ENCODE peak calls at places on chromosome 13, in eight cellular contexts. F is lower leg skin, E is left ventricle myocardium inferior, W is AG04450, I is endodermal cell, C is astrocyte of the cerebellum, X is kidney epithelial cell, V is hepatocyte. Y is an unnamed sample.

GRCh38 chr13:33775339-33776108 is 42.4 kb upstream of the RFC3 start:
- DNase-seq in I (no peak), C (no peak), E (no peak), F (no peak), V (no peak), X (no peak), W (no peak), Y (no peak)

GRCh38 chr13:108597943-108598342 is 31.5 kb upstream of the MYO16 start:
- DNase-seq in I (no peak), E (no peak), C (no peak), F (no peak), X (no peak), W (no peak), V (no peak), Y (no peak)

GRCh38 chr13:109773276-109773675 is 13.1 kb downstream of the IRS2 start:
- DNase-seq in W (no peak), V (no peak), X (no peak), F (no peak), E (no peak), I (no peak), C (no peak), Y (no peak)

GRCh38 chr13:102369303-102369702 is 32.5 kb downstream of the FGF14 start:
- DNase-seq in W (no peak), E (no peak), I (no peak), V (no peak), F (no peak), C (no peak), X (no peak), Y (no peak)

GRCh38 chr13:64130600-64130999 is 2715.0 kb upstream of the PCDH20 start:
- DNase-seq in I (peak; percentile 43), X (no peak), V (no peak), C (no peak), F (peak; percentile 72), E (peak; percentile 7), W (no peak), Y (no peak)

GRCh38 chr13:45949161-45949560 is 97.6 kb upstream of the SIAH3 start:
- DNase-seq in V (no peak), F (no peak), W (no peak), I (no peak), E (no peak), X (no peak), C (peak; percentile 71), Y (no peak)

GRCh38 chr13:101570410-101570809 is 117.9 kb downstream of the ITGBL1 start:
- DNase-seq in V (no peak), F (no peak), I (no peak), W (no peak), E (no peak), C (no peak), X (no peak), Y (no peak)

GRCh38 chr13:54945978-54946377 is 1917.4 kb downstream of the OLFM4 start:
- DNase-seq in F (no peak), V (no peak), E (no peak), X (no peak), C (no peak), I (no peak), W (no peak), Y (no peak)

GRCh38 chr13:80132741-80133601 is 208.0 kb downstream of the SPRY2 start:
- DNase-seq in E (peak; percentile 47), I (peak; percentile 61), C (no peak), V (peak; percentile 83), X (no peak), F (peak; percentile 85), W (no peak), Y (peak; percentile 83)

GRCh38 chr13:25494708-25495411 is 123.1 kb downstream of the ATP8A2 start:
- DNase-seq in F (no peak), I (no peak), V (no peak), E (no peak), X (no peak), C (no peak), W (no peak), Y (no peak)

GRCh38 chr13:109654341-109655205 is 131.8 kb downstream of the IRS2 start:
- DNase-seq in X (no peak), C (no peak), F (no peak), E (no peak), V (no peak), W (no peak), I (no peak), Y (no peak)

GRCh38 chr13:36666482-36667264 is 7.1 kb upstream of the SERTM1 start:
- DNase-seq in I (no peak), W (no peak), E (no peak), F (no peak), V (peak; percentile 16), X (no peak), C (no peak), Y (no peak)

GRCh38 chr13:30711837-30712236 is 23.5 kb upstream of the ALOX5AP start:
- DNase-seq in X (no peak), I (peak; percentile 8), E (no peak), C (no peak), F (no peak), V (no peak), W (no peak), Y (no peak)

GRCh38 chr13:35198821-35199220 is 256.8 kb downstream of the NBEA start:
- DNase-seq in F (no peak), C (no peak), E (no peak), X (no peak), V (no peak), W (no peak), I (no peak), Y (no peak)

GRCh38 chr13:113742445-113743120 is 16.4 kb upstream of the TMEM255B start:
- DNase-seq in W (no peak), X (peak; percentile 21), F (no peak), V (no peak), E (no peak), C (no peak), I (no peak), Y (peak; percentile 35)

GRCh38 chr13:81779896-81780295 is 1439.0 kb upstream of the SPRY2 start:
- DNase-seq in V (no peak), W (no peak), I (no peak), F (no peak), E (no peak), C (peak; percentile 59), X (no peak), Y (no peak)

GRCh38 chr13:91323349-91323748 is 24.1 kb upstream of the MIR17HG start:
- DNase-seq in V (no peak), W (no peak), F (no peak), X (no peak), C (no peak), E (no peak), I (no peak), Y (no peak)

GRCh38 chr13:20945952-20946383 is 43.4 kb upstream of the XPO4 start:
- DNase-seq in C (no peak), F (no peak), E (peak; percentile 18), X (no peak), W (no peak), V (no peak), I (peak; percentile 67), Y (no peak)

GRCh38 chr13:106095919-106096318 is 439.5 kb downstream of the EFNB2 start:
- DNase-seq in E (no peak), X (no peak), W (no peak), V (peak; percentile 19), F (no peak), C (no peak), I (no peak), Y (no peak)
- TF ChIP-seq CTCF in E (no peak), X (no peak), W (no peak), V (no peak), F (no peak), C (no peak), I (no peak), Y (no peak)

DNA sequence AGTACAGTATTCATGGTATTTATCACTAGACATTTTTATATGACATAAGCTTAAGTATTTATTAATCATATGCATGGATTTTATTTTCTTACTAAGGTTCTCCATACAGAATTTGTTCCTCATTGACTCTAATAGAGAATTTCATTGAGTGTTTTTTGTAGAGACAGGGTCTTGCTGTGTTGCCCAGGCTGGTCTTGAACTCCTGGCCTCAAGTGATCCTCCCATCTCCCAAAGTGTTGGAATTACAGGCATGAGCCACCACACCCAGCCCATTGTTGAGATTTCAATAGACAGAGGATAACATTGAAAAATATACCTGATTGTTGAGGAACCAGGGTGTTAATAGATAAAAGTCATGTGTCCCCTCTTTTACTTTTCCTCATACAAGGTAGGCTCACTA is 26.1 kb downstream of the IPO5 start:
- DNase-seq in F (no peak), C (no peak), E (no peak), X (no peak), I (no peak), W (no peak), V (no peak), Y (no peak)
- H3K4me3 ChIP-seq in F (no peak overlapping the region), C (no peak overlapping the region), E (no peak overlapping the region), X (no peak overlapping the region), I (no peak overlapping the region), W (no peak overlapping the region), V (no peak overlapping the region), Y (no peak overlapping the region)

DNA sequence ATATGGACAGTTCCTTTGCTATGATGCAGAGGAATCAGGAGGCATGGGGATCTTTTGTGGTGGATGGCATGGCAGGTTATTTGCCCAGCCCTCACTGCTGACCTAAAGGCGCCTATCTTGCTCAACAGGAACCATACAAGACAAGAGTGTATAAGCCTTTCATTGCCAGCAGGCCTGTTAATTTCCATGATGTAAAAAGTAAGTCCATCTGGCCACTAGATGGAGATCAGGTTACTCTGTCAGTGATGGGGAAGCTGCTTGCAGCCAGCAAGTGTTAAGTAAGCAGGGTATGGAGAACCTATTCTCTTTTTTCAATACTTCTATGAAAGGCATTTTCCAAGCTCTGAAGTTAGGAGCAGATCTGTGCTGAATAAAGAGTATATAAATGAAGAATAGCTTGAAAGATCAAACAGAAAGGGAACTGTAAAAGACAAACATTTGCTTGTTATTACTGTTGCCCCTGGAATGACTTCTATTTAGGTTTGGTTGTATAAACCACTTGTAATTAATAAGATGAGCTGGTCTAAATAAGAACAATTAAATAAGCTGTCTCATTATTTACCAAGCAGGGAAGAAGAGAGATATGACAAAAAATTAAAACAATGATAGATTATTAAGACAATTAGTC is 210.9 kb downstream of the RGCC start:
- DNase-seq in E (no peak), C (peak; percentile 93), I (peak; percentile 72), V (peak; percentile 88), W (peak; percentile 85), F (peak; percentile 82), X (peak; percentile 75), Y (no peak)
- TF ChIP-seq CTCF in E (peak; percentile 85), C (peak; percentile 78), I (peak; percentile 89), V (peak; percentile 88), W (peak; percentile 85), F (no peak), X (peak; percentile 79), Y (peak; percentile 85)

DNA sequence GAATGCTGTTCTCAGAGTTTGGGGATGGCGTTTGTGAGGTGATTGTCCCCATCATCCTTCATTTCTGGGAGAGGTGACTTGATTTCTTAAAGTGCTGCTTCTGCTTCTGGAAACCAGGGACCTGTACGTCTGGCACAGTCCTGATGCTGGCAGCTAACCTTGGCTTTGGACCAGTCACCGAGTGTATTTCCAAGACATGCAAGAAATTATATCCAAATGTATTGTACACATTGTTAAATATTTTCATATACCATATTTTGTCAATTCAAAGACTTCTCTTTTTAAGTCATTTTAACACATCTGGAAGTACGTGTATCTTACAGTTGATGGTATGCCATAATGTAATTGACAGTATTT is 97.4 kb downstream of the ARHGEF7 start:
- DNase-seq in F (no peak), C (no peak), V (no peak), X (no peak), W (no peak), I (no peak), E (no peak), Y (no peak)
- H3K4me3 ChIP-seq in F (no peak overlapping the region), C (no peak overlapping the region), V (no peak overlapping the region), X (no peak overlapping the region), W (no peak overlapping the region), I (no peak overlapping the region), E (peak overlapping the region; percentile 3), Y (no peak overlapping the region)

GRCh38 chr13:39684531-39685137 is 29.2 kb downstream of the COG6 start:
- DNase-seq in I (no peak), X (no peak), W (no peak), C (peak; percentile 26), E (no peak), F (no peak), V (peak; percentile 69), Y (no peak)
- TF ChIP-seq CTCF in I (peak; percentile 68), X (no peak), W (peak; percentile 34), C (no peak), E (peak; percentile 56), F (no peak), V (peak; percentile 53), Y (peak; percentile 10)